ENCODE peak calls at places on chromosomes 7 and 10, in six cellular contexts. H, S, L, B, Z and D are unnamed samples.

GRCh38 chr10:86291616-86292340 is 74.8 kb downstream of the GRID1 start:
- DNase-seq in H (no peak), S (no peak), L (no peak), B (no peak), Z (no peak), D (no peak)

GRCh38 chr7:1512781-1513656 is 8.8 kb upstream of the INTS1 start:
- DNase-seq in H (peak), S (peak), L (peak), B (peak), Z (no peak), D (peak)

GRCh38 chr7:135800560-135800959 is 51.9 kb upstream of the FAM180A start:
- DNase-seq in H (no peak), S (no peak), L (no peak), B (no peak), Z (no peak), D (no peak)

GRCh38 chr7:32507416-32507815 is 12.1 kb downstream of the AVL9 start:
- DNase-seq in H (no peak), S (no peak), L (no peak), B (no peak), Z (no peak), D (no peak)

GRCh38 chr10:43756343-43756742 is 107.7 kb upstream of the ZNF32 start:
- DNase-seq in H (no peak), S (no peak), L (no peak), B (no peak), Z (no peak), D (no peak)

GRCh38 chr10:56481521-56482091 is 120.5 kb upstream of the ZWINT start:
- DNase-seq in H (no peak), S (no peak), L (no peak), B (no peak), Z (no peak), D (no peak)

GRCh38 chr10:54434782-54435181 is 366.2 kb downstream of the PCDH15 start:
- DNase-seq in H (no peak), S (peak), L (no peak), B (no peak), Z (no peak), D (peak)

GRCh38 chr7:100679927-100680588 is 6.5 kb downstream of the GNB2 start:
- DNase-seq in H (peak), S (no peak), L (peak), B (peak), Z (no peak), D (peak)

GRCh38 chr7:127892488-127893314 is 138.5 kb downstream of the LRRC4 start:
- DNase-seq in H (no peak), S (no peak), L (no peak), B (no peak), Z (no peak), D (no peak)

GRCh38 chr7:38321515-38321944 is 48.1 kb upstream of the TARP start:
- DNase-seq in H (no peak), S (no peak), L (peak), B (no peak), Z (no peak), D (peak)

GRCh38 chr7:28480595-28480994 is 68.3 kb downstream of the CREB5 start:
- DNase-seq in H (no peak), S (no peak), L (no peak), B (no peak), Z (no peak), D (no peak)

GRCh38 chr7:5693529-5693928 is 87.9 kb downstream of the RNF216 start:
- DNase-seq in H (peak), S (peak), L (peak), B (peak), Z (no peak), D (peak)

GRCh38 chr10:72426982-72427381 is 72.3 kb upstream of the DNAJB12 start:
- DNase-seq in H (no peak), S (no peak), L (no peak), B (no peak), Z (no peak), D (no peak)

GRCh38 chr10:785539-786214 is 96.2 kb upstream of the DIP2C start:
- DNase-seq in H (no peak), S (no peak), L (no peak), B (peak), Z (no peak), D (peak)

GRCh38 chr10:784759-785538 is 95.5 kb upstream of the DIP2C start:
- DNase-seq in H (peak), S (peak), L (peak), B (peak), Z (no peak), D (peak)

GRCh38 chr10:80498833-80499671 is 38.6 kb upstream of the SH2D4B start:
- DNase-seq in H (peak), S (no peak), L (peak), B (no peak), Z (no peak), D (no peak)

GRCh38 chr7:71824356-71824755 is 587.8 kb downstream of the CALN1 start:
- DNase-seq in H (no peak), S (no peak), L (no peak), B (no peak), Z (no peak), D (no peak)

GRCh38 chr7:31311465-31312074 is 29.0 kb downstream of the NEUROD6 start:
- DNase-seq in H (no peak), S (no peak), L (no peak), B (no peak), Z (no peak), D (no peak)

GRCh38 chr7:159024280-159024951 is 120.3 kb downstream of the VIPR2 start:
- DNase-seq in H (no peak), S (no peak), L (no peak), B (no peak), Z (no peak), D (no peak)

GRCh38 chr7:24668922-24669635 is 88.2 kb downstream of the GSDME start:
- DNase-seq in H (no peak), S (no peak), L (peak), B (no peak), Z (no peak), D (no peak)

GRCh38 chr7:22632674-22633073 is 94.3 kb upstream of the IL6 start:
- DNase-seq in H (no peak), S (no peak), L (no peak), B (no peak), Z (no peak), D (no peak)

GRCh38 chr10:21423338-21423737 is 102.1 kb downstream of the SKIDA1 start:
- DNase-seq in H (no peak), S (no peak), L (no peak), B (no peak), Z (no peak), D (no peak)

GRCh38 chr10:42933454-42934340 is 143.2 kb upstream of the RET start:
- DNase-seq in H (no peak), S (no peak), L (peak), B (no peak), Z (no peak), D (peak)

GRCh38 chr10:23514321-23514720 is 75.4 kb downstream of the OTUD1 start:
- DNase-seq in H (no peak), S (no peak), L (peak), B (no peak), Z (no peak), D (no peak)

GRCh38 chr10:32348297-32349198 is 1.6 kb upstream of the EPC1 start:
- DNase-seq in H (no peak), S (no peak), L (no peak), B (no peak), Z (no peak), D (no peak)

GRCh38 chr10:59585046-59585700 is 124.5 kb downstream of the SLC16A9 start:
- DNase-seq in H (no peak), S (no peak), L (no peak), B (no peak), Z (no peak), D (no peak)

GRCh38 chr10:49759787-49760551 is 2.2 kb downstream of the OGDHL start:
- DNase-seq in H (no peak), S (no peak), L (no peak), B (peak), Z (no peak), D (peak)

GRCh38 chr10:96470108-96470743 is 43.5 kb downstream of the TLL2 start:
- DNase-seq in H (peak), S (peak), L (peak), B (peak), Z (no peak), D (peak)

GRCh38 chr7:27958933-27959548 is 219.1 kb downstream of the TAX1BP1 start:
- DNase-seq in H (no peak), S (no peak), L (no peak), B (no peak), Z (no peak), D (no peak)

GRCh38 chr7:128389815-128390329 is 19.9 kb downstream of the IMPDH1 start:
- DNase-seq in H (no peak), S (no peak), L (no peak), B (no peak), Z (no peak), D (no peak)

GRCh38 chr10:17785276-17785935 is 23.7 kb upstream of the MRC1 start:
- DNase-seq in H (peak), S (no peak), L (no peak), B (no peak), Z (no peak), D (no peak)

GRCh38 chr10:17781856-17782255 is 27.3 kb upstream of the MRC1 start:
- DNase-seq in H (no peak), S (no peak), L (no peak), B (no peak), Z (no peak), D (no peak)

GRCh38 chr10:17784701-17785100 is 24.4 kb upstream of the MRC1 start:
- DNase-seq in H (no peak), S (no peak), L (peak), B (no peak), Z (no peak), D (no peak)

GRCh38 chr10:17783751-17784150 is 25.4 kb upstream of the MRC1 start:
- DNase-seq in H (no peak), S (no peak), L (no peak), B (no peak), Z (no peak), D (no peak)

GRCh38 chr10:17782921-17783665 is 26.1 kb upstream of the MRC1 start:
- DNase-seq in H (no peak), S (no peak), L (peak), B (no peak), Z (no peak), D (no peak)
- TF ChIP-seq CTCF in H (no peak), S (no peak), L (no peak), B (no peak), Z (no peak), D (no peak)

GRCh38 chr7:138449580-138449979 is 10.5 kb upstream of the TRIM24 start:
- DNase-seq in H (no peak), S (no peak), L (no peak), B (peak), Z (no peak), D (no peak)
- TF ChIP-seq CTCF in H (no peak), S (peak), L (peak), B (peak), Z (peak), D (peak)

GRCh38 chr10:112874982-112875381 is 75.1 kb upstream of the TCF7L2 start:
- DNase-seq in H (no peak), S (no peak), L (no peak), B (no peak), Z (no peak), D (no peak)

GRCh38 chr10:112875474-112876267 is 74.4 kb upstream of the TCF7L2 start:
- DNase-seq in H (no peak), S (no peak), L (peak), B (no peak), Z (no peak), D (no peak)

GRCh38 chr10:112871021-112871420 is 79.0 kb upstream of the TCF7L2 start:
- DNase-seq in H (no peak), S (no peak), L (no peak), B (no peak), Z (no peak), D (no peak)

GRCh38 chr10:112872728-112873127 is 77.3 kb upstream of the TCF7L2 start:
- DNase-seq in H (no peak), S (no peak), L (no peak), B (no peak), Z (no peak), D (no peak)

DNA sequence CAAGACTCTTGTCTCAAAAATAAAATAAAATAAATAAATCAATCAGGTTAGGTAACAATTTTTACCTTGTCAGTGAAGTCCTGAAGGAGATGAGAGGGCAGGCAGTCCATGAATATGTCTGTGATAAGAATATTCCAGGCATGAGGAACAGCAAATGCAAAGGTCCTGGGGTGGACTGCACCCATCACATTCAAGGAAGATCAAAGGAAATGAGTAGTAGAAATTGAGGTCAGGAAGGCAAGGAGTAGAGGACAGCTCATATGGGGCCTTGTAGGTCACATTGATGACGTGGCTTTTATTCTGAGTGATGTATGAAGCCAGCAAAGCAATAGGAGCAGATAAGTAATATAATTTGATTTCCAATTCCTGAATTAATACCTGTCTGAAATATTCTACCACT is 76.5 kb upstream of the TCF7L2 start:
- DNase-seq in H (no peak), S (no peak), L (no peak), B (no peak), Z (no peak), D (no peak)
- TF ChIP-seq CTCF in H (no peak), S (no peak), L (no peak), B (no peak), Z (no peak), D (no peak)

GRCh38 chr7:45646996-45647411 is 72.8 kb downstream of the ADCY1 start:
- DNase-seq in H (no peak), S (no peak), L (no peak), B (no peak), Z (no peak), D (no peak)
- TF ChIP-seq CTCF in H (no peak), S (no peak), L (no peak), B (no peak), Z (no peak), D (no peak)

GRCh38 chr7:74178632-74179031 is 4.5 kb downstream of the EIF4H start:
- DNase-seq in H (no peak), S (no peak), L (no peak), B (no peak), Z (no peak), D (no peak)
- TF ChIP-seq CTCF in H (no peak), S (no peak), L (no peak), B (no peak), Z (no peak), D (no peak)

GRCh38 chr7:93622036-93622714 is 47.7 kb upstream of the CALCR start:
- DNase-seq in H (no peak), S (no peak), L (peak), B (no peak), Z (no peak), D (no peak)
- TF ChIP-seq CTCF in H (no peak), S (peak), L (peak), B (no peak), Z (peak), D (no peak)

GRCh38 chr10:52654201-52654600 is 118.4 kb downstream of the MBL2 start:
- DNase-seq in H (no peak), S (no peak), L (no peak), B (no peak), Z (no peak), D (no peak)

GRCh38 chr10:52652431-52653220 is 120.0 kb downstream of the MBL2 start:
- DNase-seq in H (no peak), S (no peak), L (no peak), B (no peak), Z (no peak), D (no peak)

GRCh38 chr10:52650873-52651272 is 121.7 kb downstream of the MBL2 start:
- DNase-seq in H (no peak), S (no peak), L (no peak), B (no peak), Z (no peak), D (no peak)

GRCh38 chr10:52653221-52653501 is 119.4 kb downstream of the MBL2 start:
- DNase-seq in H (no peak), S (no peak), L (no peak), B (no peak), Z (no peak), D (no peak)

DNA sequence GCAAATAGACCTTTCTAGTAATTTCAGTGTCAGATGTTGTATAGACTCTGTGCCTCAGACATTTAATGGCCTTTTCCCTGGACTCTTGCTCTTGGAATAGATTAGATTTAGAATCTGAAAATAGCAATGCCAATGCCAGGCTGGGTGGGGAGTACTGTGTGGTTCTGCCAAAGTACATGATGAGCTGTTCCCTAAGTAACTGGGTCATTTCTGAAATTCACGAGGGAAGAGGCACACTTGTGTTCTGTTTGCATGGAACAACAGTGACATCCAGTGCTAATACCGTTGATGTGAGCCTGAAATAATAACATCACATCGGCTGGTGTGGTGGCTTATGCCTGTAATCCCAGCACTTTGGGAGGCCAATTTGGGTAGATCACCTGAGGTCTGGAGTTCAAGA is 119.1 kb downstream of the MBL2 start:
- DNase-seq in H (no peak), S (no peak), L (no peak), B (no peak), Z (no peak), D (no peak)
- TF ChIP-seq CTCF in H (no peak), S (no peak), L (no peak), B (no peak), Z (no peak), D (no peak)